ENCODE peak calls at places on chromosomes 2 and 18, in five cellular contexts. J, B, N, U and Q are unnamed samples.

GRCh38 chr2:205187731-205188130 is 494.6 kb upstream of the NRP2 start:
- DNase-seq in J (no peak), B (no peak), N (no peak), U (no peak), Q (no peak)

GRCh38 chr2:17754773-17755425 is 961 bp downstream of the GEN1 start:
- DNase-seq in J (no peak), B (no peak), N (no peak), U (no peak), Q (no peak)

GRCh38 chr2:222240676-222241049 is 58.1 kb downstream of the PAX3 start:
- DNase-seq in J (no peak), B (no peak), N (no peak), U (no peak), Q (no peak)

GRCh38 chr2:24831736-24832421 is 38.7 kb downstream of the CENPO start:
- DNase-seq in J (no peak), B (no peak), N (no peak), U (no peak), Q (no peak)

GRCh38 chr2:231394201-231395141 is 1.0 kb upstream of the B3GNT7 start:
- DNase-seq in J (peak; percentile 92), B (peak; percentile 64), N (no peak), U (no peak), Q (no peak)

GRCh38 chr2:231706731-231707624 is 1.3 kb upstream of the PTMA start:
- DNase-seq in J (peak; percentile 99), B (peak; percentile 98), N (peak; percentile 98), U (peak; percentile 98), Q (peak; percentile 86)

GRCh38 chr2:133240505-133241230 is 327.6 kb downstream of the NCKAP5 start:
- DNase-seq in J (no peak), B (no peak), N (no peak), U (no peak), Q (no peak)

GRCh38 chr2:40448476-40449079 is 3.3 kb downstream of the SLC8A1 start:
- DNase-seq in J (peak; percentile 75), B (no peak), N (no peak), U (no peak), Q (no peak)

GRCh38 chr2:161237397-161238263 is 70.6 kb upstream of the PSMD14 start:
- DNase-seq in J (peak; percentile 81), B (peak; percentile 70), N (peak; percentile 34), U (peak; percentile 49), Q (no peak)

GRCh38 chr2:210363261-210363660 is 48.3 kb upstream of the MYL1 start:
- DNase-seq in J (peak; percentile 57), B (no peak), N (no peak), U (no peak), Q (no peak)

GRCh38 chr2:99084256-99084655 is 57.3 kb upstream of the C2orf15 start:
- DNase-seq in J (peak; percentile 54), B (no peak), N (no peak), U (no peak), Q (no peak)

GRCh38 chr2:201551901-201552300 is 91.4 kb downstream of the TMEM237 start:
- DNase-seq in J (no peak), B (no peak), N (no peak), U (no peak), Q (no peak)

GRCh38 chr2:64704161-64704560 is 50.4 kb upstream of the SERTAD2 start:
- DNase-seq in J (no peak), B (no peak), N (no peak), U (no peak), Q (no peak)

GRCh38 chr2:18976112-18976961 is 382.1 kb downstream of the OSR1 start:
- DNase-seq in J (no peak), B (no peak), N (peak; percentile 25), U (no peak), Q (no peak)

GRCh38 chr2:150570712-150571111 is 83.2 kb upstream of the RND3 start:
- DNase-seq in J (no peak), B (no peak), N (no peak), U (no peak), Q (peak; percentile 95)

GRCh38 chr2:238424313-238424700 is 2.4 kb upstream of the ASB1 start:
- DNase-seq in J (no peak), B (no peak), N (no peak), U (peak; percentile 37), Q (no peak)

GRCh38 chr2:111667542-111668273 is 216.3 kb downstream of the ANAPC1 start:
- DNase-seq in J (peak; percentile 51), B (no peak), N (peak; percentile 39), U (peak; percentile 57), Q (peak; percentile 60)

GRCh38 chr2:235293060-235293459 is 200.8 kb upstream of the AGAP1 start:
- DNase-seq in J (no peak), B (no peak), N (no peak), U (no peak), Q (no peak)

GRCh38 chr18:58370662-58371061 is 258.2 kb downstream of the ALPK2 start:
- DNase-seq in J (no peak), B (no peak), N (no peak), U (no peak), Q (no peak)

GRCh38 chr2:121005512-121005911 is 269.8 kb downstream of the GLI2 start:
- DNase-seq in J (peak; percentile 41), B (no peak), N (no peak), U (no peak), Q (no peak)

GRCh38 chr18:6406075-6406909 is 8.4 kb downstream of the L3MBTL4 start:
- DNase-seq in J (no peak), B (no peak), N (peak; percentile 21), U (no peak), Q (peak; percentile 80)

GRCh38 chr2:215601990-215602721 is 166.3 kb upstream of the FN1 start:
- DNase-seq in J (no peak), B (no peak), N (no peak), U (no peak), Q (no peak)

GRCh38 chr2:165872101-165872791 is 78.2 kb upstream of the GALNT3 start:
- DNase-seq in J (no peak), B (no peak), N (no peak), U (no peak), Q (no peak)

GRCh38 chr2:24768013-24768412 is 25.2 kb downstream of the PTRHD1 start:
- DNase-seq in J (no peak), B (no peak), N (no peak), U (peak; percentile 54), Q (no peak)

GRCh38 chr2:196168181-196168580 is 3.2 kb downstream of the STK17B start:
- DNase-seq in J (no peak), B (no peak), N (no peak), U (no peak), Q (no peak)

GRCh38 chr18:43904209-43904837 is 627.0 kb upstream of the SYT4 start:
- DNase-seq in J (no peak), B (no peak), N (no peak), U (no peak), Q (no peak)

GRCh38 chr18:77203071-77203470 is 46.6 kb upstream of the GALR1 start:
- DNase-seq in J (peak; percentile 73), B (no peak), N (no peak), U (no peak), Q (no peak)

GRCh38 chr2:144644549-144644948 is 124.6 kb upstream of the ZEB2 start:
- DNase-seq in J (no peak), B (no peak), N (no peak), U (no peak), Q (no peak)

GRCh38 chr2:240932724-240933047 is 26.6 kb downstream of the CROCC2 start:
- DNase-seq in J (no peak), B (no peak), N (no peak), U (peak; percentile 27), Q (no peak)

GRCh38 chr18:70037453-70038061 is 89.9 kb upstream of the CD226 start:
- DNase-seq in J (no peak), B (no peak), N (no peak), U (no peak), Q (no peak)

GRCh38 chr2:41963661-41964525 is 83.9 kb upstream of the PKDCC start:
- DNase-seq in J (peak; percentile 83), B (peak; percentile 90), N (peak; percentile 61), U (no peak), Q (no peak)

GRCh38 chr2:174280596-174280995 is 32.3 kb upstream of the OLA1 start:
- DNase-seq in J (no peak), B (no peak), N (no peak), U (no peak), Q (no peak)

GRCh38 chr2:170747921-170748320 is 22.3 kb upstream of the ERICH2 start:
- DNase-seq in J (no peak), B (no peak), N (no peak), U (no peak), Q (no peak)

GRCh38 chr2:239312081-239312501 is 88.7 kb downstream of the HDAC4 start:
- DNase-seq in J (peak; percentile 20), B (no peak), N (peak; percentile 21), U (no peak), Q (no peak)

GRCh38 chr2:37865640-37866039 is 59.4 kb upstream of the RMDN2 start:
- DNase-seq in J (no peak), B (no peak), N (no peak), U (no peak), Q (no peak)

GRCh38 chr2:236731767-236732580 is 162.3 kb downstream of the ACKR3 start:
- DNase-seq in J (no peak), B (no peak), N (peak; percentile 91), U (no peak), Q (no peak)

GRCh38 chr18:80210312-80211083 is 36.8 kb downstream of the PARD6G start:
- DNase-seq in J (no peak), B (no peak), N (no peak), U (no peak), Q (no peak)

GRCh38 chr2:233852056-233852455 is 2.3 kb downstream of the HJURP start:
- DNase-seq in J (no peak), B (no peak), N (no peak), U (no peak), Q (no peak)
- H3K4me3 ChIP-seq in J (peak overlapping the region; percentile 90), B (no peak overlapping the region), N (no peak overlapping the region), U (no peak overlapping the region), Q (peak overlapping the region; percentile 96)

GRCh38 chr18:5066380-5066977 is 130.6 kb downstream of the AKAIN1 start:
- DNase-seq in J (peak; percentile 84), B (no peak), N (no peak), U (no peak), Q (no peak)
- TF ChIP-seq CTCF in J (peak; percentile 87), B (peak; percentile 12), N (no peak), U (no peak), Q (peak; percentile 44)

DNA sequence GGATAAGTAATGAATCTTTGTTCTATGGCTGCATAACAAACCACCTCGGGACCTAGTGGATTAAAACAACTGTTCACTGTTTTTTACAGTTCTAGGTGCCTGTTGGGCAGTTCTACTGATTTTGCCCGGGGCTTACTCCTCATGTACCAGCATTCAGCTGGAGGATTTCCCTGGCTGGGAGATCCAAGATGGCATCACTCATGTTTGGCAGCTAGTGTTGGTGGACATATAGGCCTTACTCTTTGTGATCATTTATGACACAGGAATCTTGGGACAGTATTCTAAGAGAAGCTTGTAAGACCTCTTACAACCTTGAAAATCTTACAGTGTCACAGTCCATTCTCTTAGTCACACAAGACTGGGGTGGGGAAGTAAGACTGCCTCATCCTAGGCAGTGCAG is 4.6 kb downstream of the MARCHF7 start:
- DNase-seq in J (no peak), B (no peak), N (no peak), U (no peak), Q (no peak)
- H3K4me3 ChIP-seq in J (peak overlapping the region; percentile 47), B (no peak overlapping the region), N (no peak overlapping the region), U (no peak overlapping the region), Q (no peak overlapping the region)

GRCh38 chr2:117336496-117336895 is 478.0 kb upstream of the DDX18 start:
- DNase-seq in J (no peak), B (no peak), N (no peak), U (no peak), Q (no peak)

GRCh38 chr2:117335967-117336366 is 478.5 kb upstream of the DDX18 start:
- DNase-seq in J (no peak), B (no peak), N (no peak), U (no peak), Q (no peak)

GRCh38 chr2:117330611-117331010 is 483.9 kb upstream of the DDX18 start:
- DNase-seq in J (no peak), B (no peak), N (no peak), U (no peak), Q (peak; percentile 60)
- TF ChIP-seq CTCF in J (no peak), B (no peak), N (no peak), U (no peak), Q (no peak)